ENCODE peak calls at places on chromosomes 7 and 10, in eight cellular contexts. D, O, W, T, A, Y, S and X are unnamed samples.

GRCh38 chr10:74177140-74177677 is 26.2 kb downstream of the ADK start:
- DNase-seq in W (peak), A (no peak), O (peak), D (peak), S (peak), Y (peak), T (peak), X (no peak)

GRCh38 chr7:16647435-16647960 is 1.5 kb downstream of the BZW2 start:
- DNase-seq in Y (no peak), D (no peak), A (no peak), O (no peak), W (no peak), S (no peak), T (no peak), X (no peak)

GRCh38 chr10:102119417-102120141 is 589 bp downstream of the LDB1 start:
- DNase-seq in D (peak), W (peak), O (peak), A (peak), T (peak), Y (no peak), S (peak), X (no peak)

GRCh38 chr7:93060865-93061264 is 56.9 kb downstream of the SAMD9 start:
- DNase-seq in T (no peak), W (no peak), O (no peak), D (no peak), S (no peak), Y (no peak), A (no peak), X (no peak)

GRCh38 chr7:601573-602340 is 82.1 kb upstream of the PDGFA start:
- DNase-seq in A (no peak), W (no peak), Y (peak), S (no peak), O (peak), T (peak), D (peak), X (peak)

GRCh38 chr10:4778761-4779160 is 47.2 kb upstream of the AKR1E2 start:
- DNase-seq in Y (no peak), A (no peak), D (no peak), W (no peak), T (no peak), O (no peak), S (no peak), X (no peak)

GRCh38 chr10:45427305-45427955 is 53.4 kb downstream of the ALOX5 start:
- DNase-seq in S (no peak), W (no peak), O (no peak), D (no peak), A (no peak), T (no peak), Y (peak), X (no peak)

GRCh38 chr10:35391954-35392262 is 55.6 kb downstream of the CCNY start:
- DNase-seq in S (no peak), Y (no peak), D (no peak), T (no peak), A (no peak), W (no peak), O (no peak), X (no peak)

GRCh38 chr7:114986181-114986800 is 64.4 kb downstream of the MDFIC start:
- DNase-seq in A (no peak), T (no peak), O (no peak), D (no peak), S (no peak), Y (no peak), W (no peak), X (no peak)

GRCh38 chr10:57657164-57657765 is 610.4 kb downstream of the IPMK start:
- DNase-seq in A (no peak), D (no peak), W (peak), T (no peak), Y (no peak), S (peak), O (peak), X (peak)

GRCh38 chr7:2726316-2727018 is 38.5 kb downstream of the AMZ1 start:
- DNase-seq in Y (no peak), A (no peak), O (no peak), D (no peak), S (no peak), T (no peak), W (no peak), X (peak)

GRCh38 chr10:21406595-21407218 is 118.8 kb downstream of the SKIDA1 start:
- DNase-seq in O (no peak), T (no peak), S (no peak), D (peak), A (no peak), Y (no peak), W (no peak), X (no peak)

GRCh38 chr10:49058341-49059255 is 56.7 kb downstream of the VSTM4 start:
- DNase-seq in Y (no peak), O (peak), T (peak), S (no peak), W (no peak), D (no peak), A (peak), X (peak)

GRCh38 chr10:6204341-6205191 is 1.8 kb downstream of the PFKFB3 start:
- DNase-seq in A (peak), T (peak), Y (peak), W (peak), D (no peak), S (peak), O (peak), X (peak)

GRCh38 chr10:71520042-71520441 is 123.3 kb downstream of the CDH23 start:
- DNase-seq in O (no peak), A (no peak), D (no peak), S (no peak), T (no peak), Y (no peak), W (no peak), X (no peak)

GRCh38 chr7:7148799-7149481 is 33.4 kb upstream of the C1GALT1 start:
- DNase-seq in T (no peak), S (no peak), A (no peak), D (no peak), O (no peak), W (peak), Y (no peak), X (no peak)

GRCh38 chr10:95414844-95415545 is 124.2 kb upstream of the PDLIM1 start:
- DNase-seq in A (no peak), S (no peak), Y (no peak), D (no peak), W (no peak), T (peak), O (no peak), X (peak)

GRCh38 chr7:17939111-17939669 is 1.1 kb downstream of the SNX13 start:
- DNase-seq in W (peak), Y (no peak), S (peak), D (no peak), A (no peak), O (peak), T (no peak), X (no peak)

GRCh38 chr7:29337628-29338116 is 143.1 kb downstream of the CHN2 start:
- DNase-seq in A (no peak), D (peak), W (no peak), O (no peak), Y (no peak), S (no peak), T (no peak), X (no peak)

GRCh38 chr7:97004931-97005763 is at the start of gene DLX6:
- DNase-seq in S (no peak), T (no peak), Y (peak), W (no peak), O (peak), D (no peak), A (no peak), X (no peak)

GRCh38 chr7:74365320-74366022 is 76.3 kb downstream of the CLIP2 start:
- DNase-seq in T (peak), O (peak), Y (no peak), S (no peak), A (no peak), D (no peak), W (no peak), X (peak)

GRCh38 chr7:152462995-152463713 is 27.4 kb upstream of the KMT2C start:
- DNase-seq in S (no peak), T (no peak), D (no peak), W (no peak), O (peak), A (no peak), Y (no peak), X (no peak)

GRCh38 chr7:134196439-134196838 is 69.3 kb downstream of the LRGUK start:
- DNase-seq in Y (no peak), W (no peak), O (no peak), A (no peak), D (no peak), S (no peak), T (no peak), X (no peak)

GRCh38 chr10:132739225-132739613 is 46.7 kb downstream of the NKX6-2 start:
- DNase-seq in O (no peak), S (no peak), D (no peak), T (no peak), A (no peak), Y (peak), W (no peak), X (no peak)
- TF ChIP-seq CTCF in O (no peak), S (no peak), D (no peak), T (no peak), A (no peak), Y (no peak), W (no peak), X (no peak)

DNA sequence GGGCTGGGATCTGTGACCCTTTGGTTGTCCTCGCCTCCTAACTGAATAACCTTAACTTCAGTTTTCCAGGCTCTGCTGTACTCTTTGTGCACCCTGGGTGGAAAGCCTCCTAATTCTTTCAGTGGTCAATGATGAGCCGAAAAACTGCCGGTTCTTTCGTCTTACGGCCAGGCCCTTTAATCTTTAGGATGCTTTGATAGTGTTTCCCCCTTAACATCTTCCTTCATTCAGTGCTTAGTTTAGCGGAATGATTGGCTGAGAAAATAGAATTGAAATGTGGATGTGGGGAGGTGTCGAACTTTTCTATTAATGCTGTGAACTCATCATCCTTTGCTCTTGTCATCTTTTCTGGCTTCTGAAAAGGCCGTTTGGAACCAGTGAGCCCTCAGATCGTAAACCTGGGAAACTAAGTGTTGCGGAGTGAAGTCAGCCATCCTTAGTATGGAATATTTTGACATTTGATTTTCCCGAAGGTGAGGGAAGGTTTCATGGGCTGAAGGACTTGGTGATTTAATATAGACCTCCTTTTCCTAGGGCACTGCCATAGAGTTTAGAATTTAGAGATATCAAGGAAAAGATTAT is 874 bp downstream of the GARS1 start:
- DNase-seq in O (no peak), A (no peak), W (no peak), D (no peak), T (no peak), S (no peak), Y (no peak), X (no peak)
- H3K27ac ChIP-seq in O (peak), A (peak), W (peak), D (peak), T (no peak), S (peak), Y (peak), X (peak)

DNA sequence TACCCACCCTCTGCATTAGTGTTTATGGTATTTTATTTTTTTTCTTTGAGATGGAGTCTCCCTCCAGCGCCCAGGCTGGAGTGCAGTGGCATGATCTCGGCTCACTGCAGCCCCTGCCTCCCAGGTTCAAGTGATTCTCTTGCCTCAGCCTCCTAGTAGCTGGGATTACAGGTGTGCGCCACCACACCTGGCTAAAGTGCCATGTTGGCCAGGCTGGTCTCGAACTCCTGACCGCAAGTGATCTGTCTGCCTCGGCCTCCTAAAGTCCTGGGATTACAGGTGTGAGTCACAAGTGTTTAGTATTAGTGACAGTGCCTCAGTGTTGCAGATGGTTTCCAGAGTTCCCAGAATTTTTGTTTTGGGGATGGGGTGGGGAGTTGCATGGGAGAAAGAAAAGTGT is 120.3 kb downstream of the NPY start:
- DNase-seq in T (no peak), S (no peak), D (no peak), A (no peak), W (no peak), O (no peak), Y (no peak), X (no peak)
- H3K4me3 ChIP-seq in T (no peak), S (no peak), D (no peak), A (no peak), W (no peak), O (no peak), Y (no peak), X (no peak)

GRCh38 chr7:117895271-117895670 is 22.0 kb upstream of the CTTNBP2 start:
- DNase-seq in A (no peak), O (no peak), W (no peak), D (no peak), Y (no peak), S (no peak), T (no peak), X (no peak)

GRCh38 chr7:117902314-117902889 is 29.2 kb upstream of the CTTNBP2 start:
- DNase-seq in T (no peak), Y (no peak), S (no peak), A (no peak), O (no peak), D (no peak), W (no peak), X (no peak)

GRCh38 chr7:117907058-117907633 is 33.9 kb upstream of the CTTNBP2 start:
- DNase-seq in Y (no peak), S (no peak), O (no peak), T (no peak), D (no peak), W (no peak), A (no peak), X (no peak)

GRCh38 chr7:117896339-117896738 is 23.1 kb upstream of the CTTNBP2 start:
- DNase-seq in D (no peak), Y (no peak), A (no peak), T (no peak), O (no peak), S (no peak), W (no peak), X (no peak)

GRCh38 chr7:117901089-117901797 is 28.0 kb upstream of the CTTNBP2 start:
- DNase-seq in Y (no peak), W (no peak), D (no peak), S (no peak), T (no peak), A (no peak), O (no peak), X (no peak)
- TF ChIP-seq CTCF in Y (no peak), W (no peak), D (no peak), S (no peak), T (no peak), A (no peak), O (no peak), X (no peak)

GRCh38 chr10:83372646-83373045 is 766.7 kb upstream of the GHITM start:
- DNase-seq in Y (no peak), D (no peak), T (no peak), O (no peak), A (no peak), S (no peak), W (no peak), X (no peak)
- H3K27ac ChIP-seq in Y (no peak), D (no peak), T (no peak), O (no peak), A (no peak), S (no peak), W (no peak), X (no peak)

DNA sequence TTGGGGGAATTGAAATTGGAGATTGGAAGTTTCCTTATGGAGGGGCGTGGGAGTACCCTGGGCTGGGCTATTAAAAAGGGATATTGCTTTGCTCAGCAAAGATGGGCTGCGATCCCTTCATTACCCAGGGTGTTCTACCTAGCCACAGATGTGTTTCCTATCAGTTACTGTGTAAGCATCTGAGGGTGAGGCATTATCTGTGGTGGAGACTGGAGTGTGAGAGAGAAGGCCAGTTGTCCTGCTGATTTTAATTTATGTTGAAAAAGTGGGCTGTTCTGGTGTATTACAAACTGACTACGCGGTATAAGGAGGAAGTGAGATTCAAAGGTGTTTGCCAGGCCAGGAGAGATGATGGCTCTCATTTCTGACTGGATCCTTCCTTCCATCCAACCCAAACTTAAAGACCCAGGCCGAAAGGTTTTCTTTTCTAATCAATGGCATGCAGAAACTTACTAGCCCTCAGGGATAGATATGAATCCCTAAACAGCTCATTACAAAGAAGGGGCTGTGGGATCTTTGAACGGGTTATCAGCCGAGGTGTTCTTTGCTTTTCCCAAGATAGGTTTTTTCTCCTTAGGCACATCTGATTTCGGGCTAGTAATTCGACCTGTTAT is 7.6 kb downstream of the TCF7L2 start:
- DNase-seq in W (no peak), S (no peak), O (no peak), T (no peak), A (no peak), Y (no peak), D (no peak), X (no peak)
- H3K4me3 ChIP-seq in W (no peak), S (no peak), O (no peak), T (no peak), A (peak), Y (no peak), D (no peak), X (no peak)

GRCh38 chr10:132571565-132572544 is 34.3 kb downstream of the INPP5A start:
- DNase-seq in A (no peak), O (peak), T (no peak), S (peak), D (peak), Y (peak), W (peak), X (no peak)
- TF ChIP-seq CTCF in A (no peak), O (no peak), T (no peak), S (no peak), D (no peak), Y (no peak), W (no peak), X (no peak)